ENCODE peak calls at places on chromosomes 7 and 10, in eight cellular contexts. R, T, U, P, Y, M, F and W are unnamed samples.
A peak's percentile ranks its signal among the peaks of the same experiment; 100 is the strongest.

GRCh38 chr7:150378115-150378852 is 846 bp upstream of the ZNF775 start:
- DNase-seq in R (peak; percentile 75), T (peak; percentile 70), U (peak; percentile 84), P (peak; percentile 65), Y (peak; percentile 97), M (peak; percentile 19), F (peak; percentile 77), W (peak; percentile 54)

GRCh38 chr10:20890491-20891337 is 6.4 kb downstream of the NEBL start:
- DNase-seq in R (no peak), T (peak; percentile 33), U (no peak), P (no peak), Y (peak; percentile 12), M (no peak), F (no peak), W (peak; percentile 45)

GRCh38 chr10:35928017-35928619 is 286.0 kb upstream of the FZD8 start:
- DNase-seq in R (no peak), T (no peak), U (no peak), P (no peak), Y (no peak), M (no peak), F (no peak), W (no peak)

GRCh38 chr10:29951441-29951931 is 107.9 kb downstream of the JCAD start:
- DNase-seq in R (no peak), T (no peak), U (no peak), P (no peak), Y (no peak), M (no peak), F (no peak), W (no peak)

GRCh38 chr7:27606270-27607209 is 56.1 kb downstream of the HIBADH start:
- DNase-seq in R (no peak), T (peak; percentile 76), U (peak; percentile 70), P (no peak), Y (no peak), M (no peak), F (peak; percentile 48), W (peak; percentile 90)

GRCh38 chr7:28192786-28193581 is 12.4 kb upstream of the JAZF1 start:
- DNase-seq in R (no peak), T (peak; percentile 29), U (no peak), P (no peak), Y (peak; percentile 13), M (no peak), F (no peak), W (no peak)

GRCh38 chr7:117323585-117323876 is 673 bp upstream of the WNT2 start:
- DNase-seq in R (no peak), T (no peak), U (no peak), P (no peak), Y (peak; percentile 51), M (no peak), F (no peak), W (no peak)

GRCh38 chr10:84540022-84540616 is 211.7 kb downstream of the CCSER2 start:
- DNase-seq in R (no peak), T (peak; percentile 96), U (no peak), P (no peak), Y (no peak), M (no peak), F (peak; percentile 80), W (peak; percentile 67)

GRCh38 chr7:155392726-155393570 is 65.0 kb upstream of the EN2 start:
- DNase-seq in R (no peak), T (peak; percentile 17), U (no peak), P (no peak), Y (no peak), M (peak; percentile 38), F (peak; percentile 48), W (peak; percentile 47)

GRCh38 chr10:1612910-1613309 is 124.4 kb downstream of the ADARB2 start:
- DNase-seq in R (no peak), T (no peak), U (no peak), P (no peak), Y (no peak), M (no peak), F (no peak), W (no peak)

GRCh38 chr7:47392241-47392759 is 189.6 kb downstream of the TNS3 start:
- DNase-seq in R (no peak), T (peak; percentile 79), U (peak; percentile 49), P (no peak), Y (no peak), M (no peak), F (no peak), W (no peak)

GRCh38 chr7:151744656-151745055 is 132.3 kb downstream of the PRKAG2 start:
- DNase-seq in R (no peak), T (no peak), U (no peak), P (no peak), Y (no peak), M (no peak), F (no peak), W (no peak)

GRCh38 chr7:70530191-70530590 is 601.8 kb upstream of the GALNT17 start:
- DNase-seq in R (peak; percentile 53), T (no peak), U (no peak), P (no peak), Y (no peak), M (no peak), F (no peak), W (no peak)

GRCh38 chr10:89029201-89029600 is 38.6 kb downstream of the FAS start:
- DNase-seq in R (no peak), T (peak; percentile 33), U (no peak), P (no peak), Y (no peak), M (no peak), F (no peak), W (no peak)

GRCh38 chr10:89029785-89030437 is 39.3 kb downstream of the FAS start:
- DNase-seq in R (peak; percentile 60), T (peak; percentile 80), U (peak; percentile 88), P (peak; percentile 77), Y (peak; percentile 82), M (peak; percentile 60), F (no peak), W (peak; percentile 73)

GRCh38 chr10:89019589-89020327 is 29.2 kb downstream of the FAS start:
- DNase-seq in R (no peak), T (no peak), U (peak; percentile 11), P (no peak), Y (no peak), M (no peak), F (no peak), W (no peak)

GRCh38 chr10:89022734-89023133 is 32.1 kb downstream of the FAS start:
- DNase-seq in R (no peak), T (peak; percentile 20), U (no peak), P (no peak), Y (no peak), M (no peak), F (no peak), W (no peak)

GRCh38 chr10:89025453-89025852 is 34.9 kb downstream of the FAS start:
- DNase-seq in R (no peak), T (no peak), U (no peak), P (no peak), Y (no peak), M (no peak), F (no peak), W (no peak)
- H3K9me2 ChIP-seq in R (no peaks in the 10 kb centered on the region), T (no peaks in the 10 kb centered on the region), U (no peaks in the 10 kb centered on the region), P (no peaks in the 10 kb centered on the region), Y (no peaks in the 10 kb centered on the region), M (no peaks in the 10 kb centered on the region), F (no peaks in the 10 kb centered on the region), W (no peaks in the 10 kb centered on the region)

GRCh38 chr7:1059200-1060091 is 15.1 kb downstream of the GPR146 start:
- DNase-seq in R (peak; percentile 71), T (peak; percentile 12), U (peak; percentile 66), P (peak; percentile 91), Y (peak; percentile 94), M (peak; percentile 52), F (no peak), W (no peak)

GRCh38 chr7:1058821-1059199 is 14.5 kb downstream of the GPR146 start:
- DNase-seq in R (no peak), T (peak; percentile 29), U (no peak), P (peak; percentile 66), Y (no peak), M (no peak), F (no peak), W (no peak)

GRCh38 chr7:1056785-1057410 is 12.6 kb downstream of the GPR146 start:
- DNase-seq in R (no peak), T (no peak), U (no peak), P (no peak), Y (no peak), M (no peak), F (no peak), W (no peak)

GRCh38 chr7:1057416-1058291 is 13.3 kb downstream of the GPR146 start:
- DNase-seq in R (no peak), T (no peak), U (no peak), P (no peak), Y (no peak), M (no peak), F (no peak), W (no peak)

GRCh38 chr7:1058311-1058710 is 14.0 kb downstream of the GPR146 start:
- DNase-seq in R (no peak), T (no peak), U (no peak), P (no peak), Y (no peak), M (no peak), F (no peak), W (no peak)
- H3K9me2 ChIP-seq in R (no peaks in the 10 kb centered on the region), T (no peaks in the 10 kb centered on the region), U (no peaks in the 10 kb centered on the region), P (no peaks in the 10 kb centered on the region), Y (no peaks in the 10 kb centered on the region), M (no peaks in the 10 kb centered on the region), F (no peaks in the 10 kb centered on the region), W (no peaks in the 10 kb centered on the region)

GRCh38 chr10:24858244-24858907 is 94.0 kb downstream of the PRTFDC1 start:
- DNase-seq in R (no peak), T (peak; percentile 77), U (no peak), P (no peak), Y (peak; percentile 37), M (no peak), F (peak; percentile 73), W (peak; percentile 73)
- H3K9me2 ChIP-seq in R (no peaks in the 10 kb centered on the region), T (no peaks in the 10 kb centered on the region), U (no peaks in the 10 kb centered on the region), P (no peaks in the 10 kb centered on the region), Y (no peaks in the 10 kb centered on the region), M (no peaks in the 10 kb centered on the region), F (no peaks in the 10 kb centered on the region), W (no peaks in the 10 kb centered on the region)

GRCh38 chr7:26550492-26550891 is 258.8 kb downstream of the SNX10 start:
- DNase-seq in R (no peak), T (no peak), U (no peak), P (no peak), Y (no peak), M (no peak), F (peak; percentile 67), W (peak; percentile 56)

GRCh38 chr7:26551740-26552139 is 260.1 kb downstream of the SNX10 start:
- DNase-seq in R (no peak), T (no peak), U (no peak), P (no peak), Y (no peak), M (no peak), F (no peak), W (no peak)

GRCh38 chr7:26555971-26556830 is 264.5 kb downstream of the SNX10 start:
- DNase-seq in R (peak; percentile 39), T (no peak), U (no peak), P (no peak), Y (no peak), M (no peak), F (no peak), W (no peak)

GRCh38 chr7:26553582-26553981 is 261.9 kb downstream of the SNX10 start:
- DNase-seq in R (peak; percentile 49), T (no peak), U (no peak), P (no peak), Y (no peak), M (no peak), F (no peak), W (no peak)

DNA sequence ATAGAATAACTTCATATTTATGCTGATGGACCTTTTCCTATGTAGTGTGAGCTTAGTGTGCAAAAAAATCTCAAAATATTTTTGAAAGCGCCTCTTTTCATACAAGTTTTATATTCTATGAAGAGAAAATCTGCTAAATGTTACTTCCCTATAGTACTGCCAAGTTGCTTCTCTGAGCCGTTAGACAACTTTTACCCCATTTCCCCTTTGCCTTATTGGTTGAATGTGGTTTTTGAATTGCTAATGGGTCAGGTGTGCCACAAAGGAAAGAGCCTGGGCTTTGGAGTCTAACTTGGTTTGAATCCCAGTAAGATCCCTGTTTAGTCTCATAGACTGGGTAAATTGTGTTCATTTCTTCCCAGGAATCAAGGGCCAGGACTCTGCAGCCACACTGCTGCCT is 261.5 kb downstream of the SNX10 start:
- DNase-seq in R (no peak), T (no peak), U (no peak), P (no peak), Y (no peak), M (no peak), F (no peak), W (peak; percentile 15)
- H3K9me2 ChIP-seq in R (no peaks in the 10 kb centered on the region), T (no peaks in the 10 kb centered on the region), U (no peaks in the 10 kb centered on the region), P (no peaks in the 10 kb centered on the region), Y (no peaks in the 10 kb centered on the region), M (no peaks in the 10 kb centered on the region), F (no peaks in the 10 kb centered on the region), W (no peaks in the 10 kb centered on the region)